ENCODE peak calls at places on chromosome 18, in six cellular contexts. One of them, this sample, is unnamed.

GRCh38 chr18:32439802-32440201 is 30.9 kb downstream of the GAREM1 start:
- DNase-seq in HEK293T: peak; percentile 76
- DNase-seq in NCI-H345: no peak
- DNase-seq in esophagus squamous epithelium: no peak
- DNase-seq in T follicular helper cell: no peak
- DNase-seq in hypothalamus: no peak
- DNase-seq in this sample: peak; percentile 17

GRCh38 chr18:39660141-39660540 is 2094.5 kb upstream of the CELF4 start:
- DNase-seq in HEK293T: no peak
- DNase-seq in NCI-H345: no peak
- DNase-seq in esophagus squamous epithelium: no peak
- DNase-seq in T follicular helper cell: no peak
- DNase-seq in hypothalamus: no peak
- DNase-seq in this sample: peak; percentile 66

GRCh38 chr18:11368020-11368419 is 218.7 kb upstream of the PIEZO2 start:
- DNase-seq in HEK293T: no peak
- DNase-seq in NCI-H345: no peak
- DNase-seq in esophagus squamous epithelium: no peak
- DNase-seq in T follicular helper cell: no peak
- DNase-seq in hypothalamus: no peak
- DNase-seq in this sample: peak; percentile 40

GRCh38 chr18:47594063-47594462 is 336.4 kb downstream of the SMAD2 start:
- DNase-seq in HEK293T: no peak
- DNase-seq in NCI-H345: peak; percentile 42
- DNase-seq in esophagus squamous epithelium: no peak
- DNase-seq in T follicular helper cell: no peak
- DNase-seq in hypothalamus: no peak
- DNase-seq in this sample: no peak

GRCh38 chr18:7766383-7766782 is 199.3 kb downstream of the PTPRM start:
- DNase-seq in HEK293T: no peak
- DNase-seq in NCI-H345: no peak
- DNase-seq in esophagus squamous epithelium: no peak
- DNase-seq in T follicular helper cell: no peak
- DNase-seq in hypothalamus: no peak
- DNase-seq in this sample: no peak

GRCh38 chr18:43398601-43399000 is 121.3 kb upstream of the SYT4 start:
- DNase-seq in HEK293T: no peak
- DNase-seq in NCI-H345: no peak
- DNase-seq in esophagus squamous epithelium: no peak
- DNase-seq in T follicular helper cell: no peak
- DNase-seq in hypothalamus: no peak
- DNase-seq in this sample: no peak

GRCh38 chr18:31243740-31244512 is 74.0 kb upstream of the DSG1 start:
- DNase-seq in HEK293T: no peak
- DNase-seq in NCI-H345: no peak
- DNase-seq in esophagus squamous epithelium: no peak
- DNase-seq in T follicular helper cell: no peak
- DNase-seq in hypothalamus: no peak
- DNase-seq in this sample: no peak

GRCh38 chr18:46322411-46322891 is 218.3 kb downstream of the HAUS1 start:
- DNase-seq in HEK293T: no peak
- DNase-seq in NCI-H345: no peak
- DNase-seq in esophagus squamous epithelium: no peak
- DNase-seq in T follicular helper cell: no peak
- DNase-seq in hypothalamus: no peak
- DNase-seq in this sample: no peak

GRCh38 chr18:35345460-35345921 is 1.3 kb upstream of the ZNF24 start:
- DNase-seq in HEK293T: peak; percentile 33
- DNase-seq in NCI-H345: peak; percentile 75
- DNase-seq in esophagus squamous epithelium: no peak
- DNase-seq in T follicular helper cell: no peak
- DNase-seq in hypothalamus: peak; percentile 4
- DNase-seq in this sample: no peak

GRCh38 chr18:21741511-21742322 is 1.1 kb downstream of the MIB1 start:
- DNase-seq in HEK293T: peak; percentile 19
- DNase-seq in NCI-H345: peak; percentile 6
- DNase-seq in esophagus squamous epithelium: no peak
- DNase-seq in T follicular helper cell: peak; percentile 13
- DNase-seq in hypothalamus: no peak
- DNase-seq in this sample: peak; percentile 16

GRCh38 chr18:6660334-6660733 is 69.2 kb upstream of the ARHGAP28 start:
- DNase-seq in HEK293T: no peak
- DNase-seq in NCI-H345: no peak
- DNase-seq in esophagus squamous epithelium: no peak
- DNase-seq in T follicular helper cell: no peak
- DNase-seq in hypothalamus: no peak
- DNase-seq in this sample: peak; percentile 61

GRCh38 chr18:79200546-79201268 is 131.5 kb downstream of the ATP9B start:
- DNase-seq in HEK293T: peak; percentile 8
- DNase-seq in NCI-H345: peak; percentile 14
- DNase-seq in esophagus squamous epithelium: peak; percentile 71
- DNase-seq in T follicular helper cell: no peak
- DNase-seq in hypothalamus: no peak
- DNase-seq in this sample: no peak

GRCh38 chr18:50301074-50301473 is 13.6 kb upstream of the CXXC1 start:
- DNase-seq in HEK293T: no peak
- DNase-seq in NCI-H345: no peak
- DNase-seq in esophagus squamous epithelium: no peak
- DNase-seq in T follicular helper cell: no peak
- DNase-seq in hypothalamus: no peak
- DNase-seq in this sample: no peak

GRCh38 chr18:37421349-37422080 is 144.1 kb downstream of the CELF4 start:
- DNase-seq in HEK293T: no peak
- DNase-seq in NCI-H345: no peak
- DNase-seq in esophagus squamous epithelium: no peak
- DNase-seq in T follicular helper cell: no peak
- DNase-seq in hypothalamus: no peak
- DNase-seq in this sample: no peak

GRCh38 chr18:40473221-40473620 is 1481.8 kb upstream of the PIK3C3 start:
- DNase-seq in HEK293T: no peak
- DNase-seq in NCI-H345: no peak
- DNase-seq in esophagus squamous epithelium: no peak
- DNase-seq in T follicular helper cell: no peak
- DNase-seq in hypothalamus: no peak
- DNase-seq in this sample: no peak

GRCh38 chr18:60053747-60054304 is 154.0 kb downstream of the PMAIP1 start:
- DNase-seq in HEK293T: no peak
- DNase-seq in NCI-H345: no peak
- DNase-seq in esophagus squamous epithelium: no peak
- DNase-seq in T follicular helper cell: no peak
- DNase-seq in hypothalamus: no peak
- DNase-seq in this sample: peak; percentile 96

GRCh38 chr18:35917043-35917442 is 55.4 kb upstream of the RMP24 start:
- DNase-seq in HEK293T: peak; percentile 55
- DNase-seq in NCI-H345: no peak
- DNase-seq in esophagus squamous epithelium: no peak
- DNase-seq in T follicular helper cell: no peak
- DNase-seq in hypothalamus: no peak
- DNase-seq in this sample: no peak